ENCODE peak calls at places on chromosomes 7 and 10, in ten cellular contexts. One of them, this sample, is unnamed. For H3K4me1, the result is how much of the 10 kb centered on the place peaks cover.

GRCh38 chr7:34575006-34575405 is 83.0 kb upstream of the NPSR1 start:
- DNase-seq in cardiac muscle cell: no peak
- DNase-seq in tibial artery: no peak
- DNase-seq in psoas muscle: no peak
- DNase-seq in breast epithelium: no peak
- DNase-seq in MM.1S: no peak
- DNase-seq in heart right ventricle: no peak
- DNase-seq in CD4-positive, CD25-positive, alpha-beta regulatory T cell: no peak
- DNase-seq in stomach: no peak
- DNase-seq in right lobe of liver: no peak
- DNase-seq in this sample: no peak

GRCh38 chr10:55852850-55853249 is 508.2 kb downstream of the ZWINT start:
- DNase-seq in cardiac muscle cell: no peak
- DNase-seq in tibial artery: no peak
- DNase-seq in psoas muscle: no peak
- DNase-seq in breast epithelium: no peak
- DNase-seq in MM.1S: no peak
- DNase-seq in heart right ventricle: no peak
- DNase-seq in CD4-positive, CD25-positive, alpha-beta regulatory T cell: no peak
- DNase-seq in stomach: no peak
- DNase-seq in right lobe of liver: no peak
- DNase-seq in this sample: no peak

GRCh38 chr10:96496281-96496925 is 17.3 kb downstream of the TLL2 start:
- DNase-seq in cardiac muscle cell: peak
- DNase-seq in tibial artery: no peak
- DNase-seq in psoas muscle: no peak
- DNase-seq in breast epithelium: no peak
- DNase-seq in MM.1S: no peak
- DNase-seq in heart right ventricle: no peak
- DNase-seq in CD4-positive, CD25-positive, alpha-beta regulatory T cell: no peak
- DNase-seq in stomach: no peak
- DNase-seq in right lobe of liver: no peak
- DNase-seq in this sample: no peak

GRCh38 chr10:95308389-95309302 is 17.8 kb upstream of the PDLIM1 start:
- DNase-seq in cardiac muscle cell: peak
- DNase-seq in tibial artery: peak
- DNase-seq in psoas muscle: peak
- DNase-seq in breast epithelium: peak
- DNase-seq in MM.1S: no peak
- DNase-seq in heart right ventricle: peak
- DNase-seq in CD4-positive, CD25-positive, alpha-beta regulatory T cell: no peak
- DNase-seq in stomach: peak
- DNase-seq in right lobe of liver: no peak
- DNase-seq in this sample: peak

GRCh38 chr10:323651-324293 is 188.5 kb downstream of the ZMYND11 start:
- DNase-seq in cardiac muscle cell: peak
- DNase-seq in tibial artery: peak
- DNase-seq in psoas muscle: peak
- DNase-seq in breast epithelium: no peak
- DNase-seq in MM.1S: no peak
- DNase-seq in heart right ventricle: peak
- DNase-seq in CD4-positive, CD25-positive, alpha-beta regulatory T cell: peak
- DNase-seq in stomach: peak
- DNase-seq in right lobe of liver: no peak
- DNase-seq in this sample: peak

GRCh38 chr10:89637108-89637507 is 7.9 kb downstream of the PANK1 start:
- DNase-seq in cardiac muscle cell: no peak
- DNase-seq in tibial artery: no peak
- DNase-seq in psoas muscle: no peak
- DNase-seq in breast epithelium: no peak
- DNase-seq in MM.1S: no peak
- DNase-seq in heart right ventricle: no peak
- DNase-seq in CD4-positive, CD25-positive, alpha-beta regulatory T cell: no peak
- DNase-seq in stomach: no peak
- DNase-seq in right lobe of liver: no peak
- DNase-seq in this sample: no peak

GRCh38 chr7:116859323-116859722 is 3.1 kb upstream of the CAPZA2 start:
- DNase-seq in cardiac muscle cell: peak
- DNase-seq in tibial artery: no peak
- DNase-seq in psoas muscle: no peak
- DNase-seq in breast epithelium: no peak
- DNase-seq in MM.1S: no peak
- DNase-seq in heart right ventricle: no peak
- DNase-seq in CD4-positive, CD25-positive, alpha-beta regulatory T cell: no peak
- DNase-seq in stomach: no peak
- DNase-seq in right lobe of liver: no peak
- DNase-seq in this sample: no peak

GRCh38 chr7:87494454-87494853 is 19.0 kb upstream of the ABCB4 start:
- DNase-seq in cardiac muscle cell: no peak
- DNase-seq in tibial artery: no peak
- DNase-seq in psoas muscle: no peak
- DNase-seq in breast epithelium: no peak
- DNase-seq in MM.1S: no peak
- DNase-seq in heart right ventricle: no peak
- DNase-seq in CD4-positive, CD25-positive, alpha-beta regulatory T cell: no peak
- DNase-seq in stomach: no peak
- DNase-seq in right lobe of liver: no peak
- DNase-seq in this sample: no peak

GRCh38 chr7:129652914-129653313 is 41.4 kb downstream of the NRF1 start:
- DNase-seq in cardiac muscle cell: no peak
- DNase-seq in tibial artery: no peak
- DNase-seq in psoas muscle: no peak
- DNase-seq in breast epithelium: no peak
- DNase-seq in MM.1S: peak
- DNase-seq in heart right ventricle: no peak
- DNase-seq in CD4-positive, CD25-positive, alpha-beta regulatory T cell: no peak
- DNase-seq in stomach: no peak
- DNase-seq in right lobe of liver: no peak
- DNase-seq in this sample: no peak

GRCh38 chr7:100705341-100705752 is 574 bp upstream of the POP7 start:
- DNase-seq in cardiac muscle cell: peak
- DNase-seq in tibial artery: peak
- DNase-seq in psoas muscle: peak
- DNase-seq in breast epithelium: peak
- DNase-seq in MM.1S: peak
- DNase-seq in heart right ventricle: peak
- DNase-seq in CD4-positive, CD25-positive, alpha-beta regulatory T cell: peak
- DNase-seq in stomach: peak
- DNase-seq in right lobe of liver: peak
- DNase-seq in this sample: peak

GRCh38 chr10:30088178-30088577 is 28.8 kb upstream of the JCAD start:
- DNase-seq in cardiac muscle cell: no peak
- DNase-seq in tibial artery: no peak
- DNase-seq in psoas muscle: no peak
- DNase-seq in breast epithelium: no peak
- DNase-seq in MM.1S: no peak
- DNase-seq in heart right ventricle: no peak
- DNase-seq in CD4-positive, CD25-positive, alpha-beta regulatory T cell: no peak
- DNase-seq in stomach: no peak
- DNase-seq in right lobe of liver: no peak
- DNase-seq in this sample: no peak

GRCh38 chr7:36747969-36748574 is 23.8 kb upstream of the AOAH start:
- DNase-seq in cardiac muscle cell: peak
- DNase-seq in tibial artery: no peak
- DNase-seq in psoas muscle: no peak
- DNase-seq in breast epithelium: no peak
- DNase-seq in MM.1S: peak
- DNase-seq in heart right ventricle: no peak
- DNase-seq in CD4-positive, CD25-positive, alpha-beta regulatory T cell: peak
- DNase-seq in stomach: no peak
- DNase-seq in right lobe of liver: no peak
- DNase-seq in this sample: no peak

GRCh38 chr7:153389261-153389660 is 629.7 kb downstream of the ACTR3B start:
- DNase-seq in cardiac muscle cell: no peak
- DNase-seq in tibial artery: no peak
- DNase-seq in psoas muscle: no peak
- DNase-seq in breast epithelium: no peak
- DNase-seq in MM.1S: no peak
- DNase-seq in heart right ventricle: no peak
- DNase-seq in CD4-positive, CD25-positive, alpha-beta regulatory T cell: no peak
- DNase-seq in stomach: no peak
- DNase-seq in right lobe of liver: no peak
- DNase-seq in this sample: peak

GRCh38 chr7:14836571-14837189 is 65.9 kb downstream of the DGKB start:
- DNase-seq in cardiac muscle cell: peak
- DNase-seq in tibial artery: peak
- DNase-seq in psoas muscle: peak
- DNase-seq in breast epithelium: no peak
- DNase-seq in MM.1S: no peak
- DNase-seq in heart right ventricle: peak
- DNase-seq in CD4-positive, CD25-positive, alpha-beta regulatory T cell: no peak
- DNase-seq in stomach: no peak
- DNase-seq in right lobe of liver: no peak
- DNase-seq in this sample: no peak

GRCh38 chr10:50409965-50410811 is 158.9 kb upstream of the ASAH2 start:
- DNase-seq in cardiac muscle cell: no peak
- DNase-seq in tibial artery: no peak
- DNase-seq in psoas muscle: no peak
- DNase-seq in breast epithelium: no peak
- DNase-seq in MM.1S: no peak
- DNase-seq in heart right ventricle: no peak
- DNase-seq in CD4-positive, CD25-positive, alpha-beta regulatory T cell: no peak
- DNase-seq in stomach: no peak
- DNase-seq in right lobe of liver: no peak
- DNase-seq in this sample: no peak

GRCh38 chr7:2507917-2508306 is 11.7 kb upstream of the LFNG start:
- DNase-seq in cardiac muscle cell: no peak
- DNase-seq in tibial artery: no peak
- DNase-seq in psoas muscle: no peak
- DNase-seq in breast epithelium: no peak
- DNase-seq in MM.1S: no peak
- DNase-seq in heart right ventricle: no peak
- DNase-seq in CD4-positive, CD25-positive, alpha-beta regulatory T cell: no peak
- DNase-seq in stomach: no peak
- DNase-seq in right lobe of liver: no peak
- DNase-seq in this sample: no peak
- H3K4me1 ChIP-seq in cardiac muscle cell: under half
- H3K4me1 ChIP-seq in tibial artery: under half
- H3K4me1 ChIP-seq in psoas muscle: under half
- H3K4me1 ChIP-seq in breast epithelium: under half
- H3K4me1 ChIP-seq in MM.1S: under half
- H3K4me1 ChIP-seq in heart right ventricle: half or more
- H3K4me1 ChIP-seq in CD4-positive, CD25-positive, alpha-beta regulatory T cell: half or more
- H3K4me1 ChIP-seq in stomach: under half
- H3K4me1 ChIP-seq in right lobe of liver: under half
- H3K4me1 ChIP-seq in this sample: under half

DNA sequence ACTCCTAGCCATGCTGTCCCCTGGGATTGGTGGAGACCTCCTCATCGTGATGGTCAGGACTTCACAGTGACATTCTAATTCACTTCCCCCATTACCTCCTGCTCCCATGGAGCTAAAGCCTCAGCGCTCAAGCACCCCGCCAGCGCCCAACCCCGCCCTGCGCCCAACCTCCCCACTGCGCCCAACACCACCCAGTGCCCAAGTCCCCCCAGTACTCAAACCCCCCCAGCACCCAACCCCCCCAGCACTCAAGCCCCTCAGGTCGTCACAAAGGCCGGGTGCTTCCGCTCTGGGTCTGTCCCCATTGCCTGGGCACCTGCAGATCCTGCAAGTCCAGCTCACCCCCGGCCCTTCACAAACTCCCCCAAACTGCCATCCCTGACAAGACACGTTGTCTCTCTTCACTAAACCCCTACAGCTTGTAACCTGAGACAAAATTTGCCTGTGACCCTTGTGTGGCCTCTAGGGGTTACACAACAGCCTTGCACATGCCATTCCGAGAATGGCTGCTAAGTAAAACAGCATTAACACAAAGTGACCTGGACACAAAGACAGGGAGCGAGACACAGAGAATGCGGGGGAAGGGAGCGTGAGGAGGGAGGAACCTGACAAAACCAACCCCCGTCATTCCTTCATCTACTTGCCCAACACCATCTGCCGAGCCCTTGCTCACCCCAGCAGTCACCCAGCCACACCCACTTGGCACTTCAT is 107.8 kb downstream of the ADARB2 start:
- DNase-seq in cardiac muscle cell: no peak
- DNase-seq in tibial artery: no peak
- DNase-seq in psoas muscle: no peak
- DNase-seq in breast epithelium: no peak
- DNase-seq in MM.1S: no peak
- DNase-seq in heart right ventricle: no peak
- DNase-seq in CD4-positive, CD25-positive, alpha-beta regulatory T cell: no peak
- DNase-seq in stomach: no peak
- DNase-seq in right lobe of liver: no peak
- DNase-seq in this sample: no peak
- H3K27ac ChIP-seq in cardiac muscle cell: no peak
- H3K27ac ChIP-seq in tibial artery: no peak
- H3K27ac ChIP-seq in psoas muscle: no peak
- H3K27ac ChIP-seq in breast epithelium: no peak
- H3K27ac ChIP-seq in MM.1S: no peak
- H3K27ac ChIP-seq in heart right ventricle: no peak
- H3K27ac ChIP-seq in CD4-positive, CD25-positive, alpha-beta regulatory T cell: no peak
- H3K27ac ChIP-seq in stomach: no peak
- H3K27ac ChIP-seq in right lobe of liver: no peak
- H3K27ac ChIP-seq in this sample: no peak

GRCh38 chr10:62354941-62355340 is 19.2 kb upstream of the ZNF365 start:
- DNase-seq in cardiac muscle cell: peak
- DNase-seq in tibial artery: no peak
- DNase-seq in psoas muscle: no peak
- DNase-seq in breast epithelium: no peak
- DNase-seq in MM.1S: no peak
- DNase-seq in heart right ventricle: no peak
- DNase-seq in CD4-positive, CD25-positive, alpha-beta regulatory T cell: no peak
- DNase-seq in stomach: no peak
- DNase-seq in right lobe of liver: no peak
- DNase-seq in this sample: no peak

GRCh38 chr10:62352356-62352963 is 21.7 kb upstream of the ZNF365 start:
- DNase-seq in cardiac muscle cell: no peak
- DNase-seq in tibial artery: no peak
- DNase-seq in psoas muscle: no peak
- DNase-seq in breast epithelium: no peak
- DNase-seq in MM.1S: no peak
- DNase-seq in heart right ventricle: no peak
- DNase-seq in CD4-positive, CD25-positive, alpha-beta regulatory T cell: no peak
- DNase-seq in stomach: no peak
- DNase-seq in right lobe of liver: no peak
- DNase-seq in this sample: no peak

DNA sequence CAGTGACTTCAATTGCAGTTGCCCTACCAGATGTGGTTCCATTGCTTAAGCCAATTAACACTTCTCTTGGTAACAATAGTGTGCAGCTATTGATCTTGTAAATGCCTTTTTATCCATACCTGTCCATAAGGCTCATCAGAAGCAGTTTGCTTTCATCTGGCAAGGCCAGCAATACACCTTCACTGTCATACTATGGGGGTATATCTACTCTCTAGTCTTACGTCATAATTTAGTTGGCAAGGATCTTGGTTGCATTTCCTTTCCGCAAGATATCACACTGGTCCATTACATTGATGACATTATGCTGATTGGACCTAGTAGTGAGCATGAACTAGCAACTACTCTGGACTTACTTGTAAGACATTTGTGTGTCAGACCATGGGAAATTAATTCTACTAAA is 17.7 kb upstream of the ZNF365 start:
- DNase-seq in cardiac muscle cell: no peak
- DNase-seq in tibial artery: no peak
- DNase-seq in psoas muscle: no peak
- DNase-seq in breast epithelium: no peak
- DNase-seq in MM.1S: no peak
- DNase-seq in heart right ventricle: no peak
- DNase-seq in CD4-positive, CD25-positive, alpha-beta regulatory T cell: no peak
- DNase-seq in stomach: no peak
- DNase-seq in right lobe of liver: no peak
- DNase-seq in this sample: no peak
- H3K4me3 ChIP-seq in cardiac muscle cell: no peak
- H3K4me3 ChIP-seq in tibial artery: no peak
- H3K4me3 ChIP-seq in psoas muscle: no peak
- H3K4me3 ChIP-seq in breast epithelium: no peak
- H3K4me3 ChIP-seq in MM.1S: no peak
- H3K4me3 ChIP-seq in heart right ventricle: no peak
- H3K4me3 ChIP-seq in CD4-positive, CD25-positive, alpha-beta regulatory T cell: no peak
- H3K4me3 ChIP-seq in stomach: no peak
- H3K4me3 ChIP-seq in right lobe of liver: no peak
- H3K4me3 ChIP-seq in this sample: no peak

GRCh38 chr10:72612203-72612826 is 13.6 kb downstream of the MICU1 start:
- DNase-seq in cardiac muscle cell: peak
- DNase-seq in tibial artery: no peak
- DNase-seq in psoas muscle: no peak
- DNase-seq in breast epithelium: no peak
- DNase-seq in MM.1S: no peak
- DNase-seq in heart right ventricle: peak
- DNase-seq in CD4-positive, CD25-positive, alpha-beta regulatory T cell: no peak
- DNase-seq in stomach: no peak
- DNase-seq in right lobe of liver: no peak
- DNase-seq in this sample: no peak
- H3K4me1 ChIP-seq in cardiac muscle cell: under half
- H3K4me1 ChIP-seq in tibial artery: under half
- H3K4me1 ChIP-seq in psoas muscle: under half
- H3K4me1 ChIP-seq in breast epithelium: under half
- H3K4me1 ChIP-seq in MM.1S: under half
- H3K4me1 ChIP-seq in heart right ventricle: under half
- H3K4me1 ChIP-seq in CD4-positive, CD25-positive, alpha-beta regulatory T cell: under half
- H3K4me1 ChIP-seq in stomach: under half
- H3K4me1 ChIP-seq in right lobe of liver: under half
- H3K4me1 ChIP-seq in this sample: under half